ENCODE peak calls at places on chromosomes 6 and 20, in nine cellular contexts. One of them, this sample, is unnamed.

GRCh38 chr6:160030103-160030502 is 61.2 kb downstream of the IGF2R start:
- DNase-seq in hepatocyte: peak
- DNase-seq in left lung: peak
- DNase-seq in fibroblast of lung: peak
- DNase-seq in breast epithelium: no peak
- DNase-seq in heart left ventricle: peak
- DNase-seq in gastrocnemius medialis: peak
- DNase-seq in neural progenitor cell: peak
- DNase-seq in IMR-90: peak
- DNase-seq in this sample: peak

GRCh38 chr6:12324096-12324495 is 33.9 kb downstream of the EDN1 start:
- DNase-seq in IMR-90: peak
- DNase-seq in heart left ventricle: no peak
- DNase-seq in fibroblast of lung: no peak
- DNase-seq in breast epithelium: peak
- DNase-seq in gastrocnemius medialis: no peak
- DNase-seq in left lung: no peak
- DNase-seq in neural progenitor cell: no peak
- DNase-seq in hepatocyte: peak
- DNase-seq in this sample: no peak

GRCh38 chr6:44217332-44218143 is 812 bp downstream of the MYMX start:
- DNase-seq in gastrocnemius medialis: peak
- DNase-seq in neural progenitor cell: peak
- DNase-seq in left lung: no peak
- DNase-seq in hepatocyte: no peak
- DNase-seq in IMR-90: peak
- DNase-seq in breast epithelium: peak
- DNase-seq in fibroblast of lung: peak
- DNase-seq in heart left ventricle: peak
- DNase-seq in this sample: no peak

GRCh38 chr6:12543953-12544352 is 172.6 kb upstream of the PHACTR1 start:
- DNase-seq in left lung: no peak
- DNase-seq in gastrocnemius medialis: no peak
- DNase-seq in heart left ventricle: no peak
- DNase-seq in neural progenitor cell: no peak
- DNase-seq in fibroblast of lung: no peak
- DNase-seq in hepatocyte: no peak
- DNase-seq in IMR-90: no peak
- DNase-seq in breast epithelium: no peak
- DNase-seq in this sample: no peak

GRCh38 chr6:85078071-85078470 is 313.7 kb upstream of the TBX18 start:
- DNase-seq in hepatocyte: peak
- DNase-seq in gastrocnemius medialis: no peak
- DNase-seq in breast epithelium: no peak
- DNase-seq in IMR-90: peak
- DNase-seq in fibroblast of lung: peak
- DNase-seq in heart left ventricle: no peak
- DNase-seq in left lung: no peak
- DNase-seq in neural progenitor cell: no peak
- DNase-seq in this sample: no peak

GRCh38 chr6:35218021-35218420 is 4.3 kb downstream of the SCUBE3 start:
- DNase-seq in gastrocnemius medialis: no peak
- DNase-seq in fibroblast of lung: peak
- DNase-seq in breast epithelium: no peak
- DNase-seq in neural progenitor cell: no peak
- DNase-seq in hepatocyte: peak
- DNase-seq in heart left ventricle: no peak
- DNase-seq in IMR-90: peak
- DNase-seq in left lung: no peak
- DNase-seq in this sample: no peak

GRCh38 chr6:2103644-2104523 is 141.5 kb downstream of the GMDS start:
- DNase-seq in IMR-90: peak
- DNase-seq in breast epithelium: no peak
- DNase-seq in fibroblast of lung: peak
- DNase-seq in hepatocyte: peak
- DNase-seq in heart left ventricle: no peak
- DNase-seq in left lung: no peak
- DNase-seq in neural progenitor cell: no peak
- DNase-seq in gastrocnemius medialis: no peak
- DNase-seq in this sample: peak

GRCh38 chr6:137853569-137854213 is 13.4 kb upstream of the TNFAIP3 start:
- DNase-seq in neural progenitor cell: no peak
- DNase-seq in hepatocyte: no peak
- DNase-seq in breast epithelium: no peak
- DNase-seq in gastrocnemius medialis: no peak
- DNase-seq in heart left ventricle: no peak
- DNase-seq in IMR-90: peak
- DNase-seq in fibroblast of lung: peak
- DNase-seq in left lung: no peak
- DNase-seq in this sample: no peak

GRCh38 chr6:105609375-105609991 is 206.6 kb upstream of the PREP start:
- DNase-seq in neural progenitor cell: no peak
- DNase-seq in left lung: peak
- DNase-seq in breast epithelium: peak
- DNase-seq in heart left ventricle: peak
- DNase-seq in fibroblast of lung: peak
- DNase-seq in hepatocyte: no peak
- DNase-seq in gastrocnemius medialis: no peak
- DNase-seq in IMR-90: peak
- DNase-seq in this sample: peak

GRCh38 chr20:39660251-39660650 is 698.1 kb downstream of the DHX35 start:
- DNase-seq in breast epithelium: no peak
- DNase-seq in heart left ventricle: no peak
- DNase-seq in neural progenitor cell: no peak
- DNase-seq in IMR-90: no peak
- DNase-seq in hepatocyte: no peak
- DNase-seq in fibroblast of lung: peak
- DNase-seq in left lung: no peak
- DNase-seq in gastrocnemius medialis: no peak
- DNase-seq in this sample: no peak

GRCh38 chr6:146775227-146775626 is 176.5 kb downstream of the ADGB start:
- DNase-seq in fibroblast of lung: peak
- DNase-seq in gastrocnemius medialis: no peak
- DNase-seq in IMR-90: no peak
- DNase-seq in neural progenitor cell: no peak
- DNase-seq in breast epithelium: no peak
- DNase-seq in left lung: no peak
- DNase-seq in heart left ventricle: no peak
- DNase-seq in hepatocyte: no peak
- DNase-seq in this sample: no peak

GRCh38 chr6:47197672-47198640 is 111.7 kb downstream of the TNFRSF21 start:
- DNase-seq in gastrocnemius medialis: no peak
- DNase-seq in IMR-90: no peak
- DNase-seq in fibroblast of lung: no peak
- DNase-seq in neural progenitor cell: no peak
- DNase-seq in hepatocyte: no peak
- DNase-seq in left lung: no peak
- DNase-seq in breast epithelium: no peak
- DNase-seq in heart left ventricle: no peak
- DNase-seq in this sample: no peak

GRCh38 chr20:5835870-5836269 is 85.7 kb downstream of the SHLD1 start:
- DNase-seq in left lung: no peak
- DNase-seq in neural progenitor cell: no peak
- DNase-seq in gastrocnemius medialis: no peak
- DNase-seq in fibroblast of lung: peak
- DNase-seq in breast epithelium: no peak
- DNase-seq in heart left ventricle: no peak
- DNase-seq in hepatocyte: no peak
- DNase-seq in IMR-90: peak
- DNase-seq in this sample: no peak

GRCh38 chr20:10667077-10667401 is 6.8 kb downstream of the JAG1 start:
- DNase-seq in fibroblast of lung: no peak
- DNase-seq in IMR-90: no peak
- DNase-seq in neural progenitor cell: peak
- DNase-seq in breast epithelium: no peak
- DNase-seq in hepatocyte: no peak
- DNase-seq in heart left ventricle: peak
- DNase-seq in gastrocnemius medialis: no peak
- DNase-seq in left lung: peak
- DNase-seq in this sample: peak
- H3K27ac ChIP-seq in fibroblast of lung: no peak
- H3K27ac ChIP-seq in IMR-90: no peak
- H3K27ac ChIP-seq in neural progenitor cell: peak
- H3K27ac ChIP-seq in breast epithelium: peak
- H3K27ac ChIP-seq in hepatocyte: no peak
- H3K27ac ChIP-seq in heart left ventricle: peak
- H3K27ac ChIP-seq in gastrocnemius medialis: peak
- H3K27ac ChIP-seq in left lung: peak
- H3K27ac ChIP-seq in this sample: no peak

DNA sequence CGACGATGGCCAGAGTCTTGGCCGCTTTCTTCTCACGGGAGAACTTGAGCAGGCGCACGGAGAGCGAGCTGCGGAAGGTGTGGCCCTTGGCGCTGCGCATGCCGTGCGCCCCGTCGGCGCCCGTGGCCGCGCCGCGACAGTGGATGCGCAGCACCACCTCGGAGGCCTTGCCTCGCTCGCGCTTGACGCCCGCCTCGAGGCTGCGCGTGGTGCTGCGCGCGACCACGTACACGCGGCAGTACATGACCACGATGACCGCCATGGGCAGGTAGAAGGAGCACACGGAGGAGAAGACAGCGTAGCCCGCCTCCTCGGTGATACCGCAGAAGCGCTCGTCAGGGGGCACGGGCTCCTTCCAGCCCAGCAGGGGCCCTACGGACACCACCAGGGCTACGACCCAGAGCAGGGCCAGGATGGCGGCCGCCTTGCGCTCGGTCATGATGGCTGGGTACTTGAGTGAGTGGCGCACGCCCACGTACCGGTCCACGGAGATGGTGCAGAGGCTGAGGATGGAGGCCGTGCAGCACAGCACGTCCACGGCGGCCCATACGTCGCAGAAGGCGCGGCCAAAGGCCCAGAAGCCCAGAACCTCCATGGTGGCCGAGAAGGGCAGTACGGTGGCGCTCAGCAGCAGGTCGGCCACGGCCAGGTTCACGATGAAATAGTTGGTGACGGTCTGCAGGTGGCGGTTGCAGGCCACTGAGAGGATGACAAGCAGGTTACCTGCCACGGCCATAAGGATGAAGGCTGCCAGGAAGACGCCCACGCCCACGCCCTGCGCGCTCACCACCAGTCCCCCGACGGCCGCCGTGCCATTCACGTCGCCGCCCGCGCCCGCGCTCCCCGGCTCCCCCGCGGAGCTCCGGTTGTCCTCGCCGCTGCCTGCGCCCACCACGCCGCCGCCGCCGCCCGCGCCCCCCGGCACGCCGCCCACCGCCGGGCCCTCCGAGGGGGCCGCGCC is 232.8 kb upstream of the RNF24 start:
- DNase-seq in breast epithelium: no peak
- DNase-seq in gastrocnemius medialis: no peak
- DNase-seq in left lung: no peak
- DNase-seq in fibroblast of lung: no peak
- DNase-seq in hepatocyte: no peak
- DNase-seq in neural progenitor cell: no peak
- DNase-seq in heart left ventricle: no peak
- DNase-seq in IMR-90: no peak
- DNase-seq in this sample: no peak
- TF ChIP-seq CTCF in breast epithelium: no peak
- TF ChIP-seq CTCF in gastrocnemius medialis: no peak
- TF ChIP-seq CTCF in left lung: no peak
- TF ChIP-seq CTCF in fibroblast of lung: no peak
- TF ChIP-seq CTCF in hepatocyte: no peak
- TF ChIP-seq CTCF in neural progenitor cell: no peak
- TF ChIP-seq CTCF in heart left ventricle: no peak
- TF ChIP-seq CTCF in IMR-90: no peak
- TF ChIP-seq CTCF in this sample: no peak

GRCh38 chr6:128597004-128597403 is 76.6 kb upstream of the PTPRK start:
- DNase-seq in gastrocnemius medialis: no peak
- DNase-seq in left lung: no peak
- DNase-seq in fibroblast of lung: no peak
- DNase-seq in breast epithelium: no peak
- DNase-seq in neural progenitor cell: no peak
- DNase-seq in hepatocyte: no peak
- DNase-seq in heart left ventricle: no peak
- DNase-seq in IMR-90: no peak
- DNase-seq in this sample: no peak
- H3K27ac ChIP-seq in gastrocnemius medialis: no peak
- H3K27ac ChIP-seq in left lung: no peak
- H3K27ac ChIP-seq in fibroblast of lung: no peak
- H3K27ac ChIP-seq in breast epithelium: no peak
- H3K27ac ChIP-seq in neural progenitor cell: no peak
- H3K27ac ChIP-seq in hepatocyte: no peak
- H3K27ac ChIP-seq in heart left ventricle: peak
- H3K27ac ChIP-seq in IMR-90: no peak
- H3K27ac ChIP-seq in this sample: no peak

GRCh38 chr6:158797331-158798202 is 21.6 kb downstream of the EZR start:
- DNase-seq in IMR-90: peak
- DNase-seq in fibroblast of lung: peak
- DNase-seq in breast epithelium: no peak
- DNase-seq in hepatocyte: no peak
- DNase-seq in left lung: no peak
- DNase-seq in neural progenitor cell: no peak
- DNase-seq in gastrocnemius medialis: no peak
- DNase-seq in heart left ventricle: no peak
- DNase-seq in this sample: no peak

GRCh38 chr6:158801655-158802294 is 17.4 kb downstream of the EZR start:
- DNase-seq in gastrocnemius medialis: peak
- DNase-seq in breast epithelium: no peak
- DNase-seq in fibroblast of lung: no peak
- DNase-seq in left lung: no peak
- DNase-seq in IMR-90: no peak
- DNase-seq in neural progenitor cell: peak
- DNase-seq in heart left ventricle: peak
- DNase-seq in hepatocyte: peak
- DNase-seq in this sample: no peak

GRCh38 chr6:158798311-158798710 is 20.9 kb downstream of the EZR start:
- DNase-seq in neural progenitor cell: no peak
- DNase-seq in heart left ventricle: no peak
- DNase-seq in fibroblast of lung: no peak
- DNase-seq in left lung: no peak
- DNase-seq in IMR-90: no peak
- DNase-seq in breast epithelium: no peak
- DNase-seq in hepatocyte: no peak
- DNase-seq in gastrocnemius medialis: no peak
- DNase-seq in this sample: no peak

GRCh38 chr6:158796353-158796752 is 22.8 kb downstream of the EZR start:
- DNase-seq in left lung: no peak
- DNase-seq in gastrocnemius medialis: no peak
- DNase-seq in fibroblast of lung: no peak
- DNase-seq in IMR-90: no peak
- DNase-seq in neural progenitor cell: no peak
- DNase-seq in breast epithelium: no peak
- DNase-seq in hepatocyte: no peak
- DNase-seq in heart left ventricle: no peak
- DNase-seq in this sample: no peak

DNA sequence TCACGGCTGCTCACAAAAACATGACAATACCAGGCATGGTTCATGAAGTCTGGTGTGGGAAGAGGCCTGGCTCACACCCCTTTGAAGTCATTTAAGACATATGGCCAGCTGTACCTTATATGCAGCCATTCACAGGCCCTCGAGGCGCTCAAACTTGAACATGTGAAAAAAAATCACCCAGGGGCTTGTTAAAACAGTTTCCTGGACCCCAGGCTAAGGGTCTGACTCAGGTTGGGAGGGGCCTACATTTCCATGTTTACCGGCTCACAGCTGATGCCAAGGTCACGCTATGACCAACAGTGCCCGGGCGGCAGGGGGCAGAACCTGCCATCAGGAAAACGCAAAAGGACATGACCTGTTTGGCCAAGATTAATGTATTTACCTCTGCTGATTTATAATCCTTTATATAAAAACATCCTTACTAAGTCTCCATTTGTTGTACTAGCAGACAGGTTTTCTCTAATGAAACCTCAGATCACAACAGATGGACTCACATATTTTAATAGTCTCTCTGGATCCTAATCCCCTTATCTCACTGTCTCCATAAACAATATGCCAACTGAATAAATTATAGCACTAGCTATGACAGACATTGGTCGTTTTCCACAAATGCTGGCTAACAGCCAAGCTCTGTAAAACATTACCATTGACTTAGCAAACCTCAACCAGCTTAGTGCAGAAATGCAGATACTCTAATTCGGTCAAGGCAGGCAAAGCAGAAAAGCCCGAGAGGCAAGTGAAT is 19.9 kb downstream of the EZR start:
- DNase-seq in left lung: no peak
- DNase-seq in gastrocnemius medialis: no peak
- DNase-seq in breast epithelium: no peak
- DNase-seq in fibroblast of lung: peak
- DNase-seq in IMR-90: peak
- DNase-seq in hepatocyte: peak
- DNase-seq in neural progenitor cell: no peak
- DNase-seq in heart left ventricle: no peak
- DNase-seq in this sample: peak
- TF ChIP-seq CTCF in left lung: no peak
- TF ChIP-seq CTCF in gastrocnemius medialis: no peak
- TF ChIP-seq CTCF in breast epithelium: peak
- TF ChIP-seq CTCF in fibroblast of lung: no peak
- TF ChIP-seq CTCF in IMR-90: no peak
- TF ChIP-seq CTCF in hepatocyte: peak
- TF ChIP-seq CTCF in neural progenitor cell: no peak
- TF ChIP-seq CTCF in heart left ventricle: no peak
- TF ChIP-seq CTCF in this sample: peak

This sample was measured in adrenal gland.